ENCODE peak calls at places on chromosomes 16 and 17, in nine cellular contexts. One of them, this sample, is unnamed. For H3K4me1, the result is how much of the 10 kb centered on the place peaks cover.

GRCh38 chr16:77548766-77549165 is 113.9 kb upstream of the ADAMTS18 start:
- DNase-seq in A549: no peak
- DNase-seq in lower lobe of right lung: no peak
- DNase-seq in gastrocnemius medialis: no peak
- DNase-seq in GM12878: no peak
- DNase-seq in fibroblast of lung: no peak
- DNase-seq in heart left ventricle: no peak
- DNase-seq in GM23338: no peak
- DNase-seq in astrocyte: no peak
- DNase-seq in this sample: no peak

GRCh38 chr17:7580631-7581554 is 1.5 kb downstream of the CD68 start:
- DNase-seq in A549: no peak
- DNase-seq in lower lobe of right lung: no peak
- DNase-seq in gastrocnemius medialis: no peak
- DNase-seq in GM12878: no peak
- DNase-seq in fibroblast of lung: no peak
- DNase-seq in heart left ventricle: peak
- DNase-seq in GM23338: peak
- DNase-seq in astrocyte: no peak
- DNase-seq in this sample: no peak

GRCh38 chr16:49332589-49333267 is 40.9 kb upstream of the C16orf78 start:
- DNase-seq in A549: no peak
- DNase-seq in lower lobe of right lung: no peak
- DNase-seq in gastrocnemius medialis: no peak
- DNase-seq in GM12878: no peak
- DNase-seq in fibroblast of lung: no peak
- DNase-seq in heart left ventricle: no peak
- DNase-seq in GM23338: no peak
- DNase-seq in astrocyte: no peak
- DNase-seq in this sample: no peak

GRCh38 chr16:4053663-4054479 is 62.4 kb downstream of the ADCY9 start:
- DNase-seq in A549: peak
- DNase-seq in lower lobe of right lung: peak
- DNase-seq in gastrocnemius medialis: peak
- DNase-seq in GM12878: no peak
- DNase-seq in fibroblast of lung: peak
- DNase-seq in heart left ventricle: no peak
- DNase-seq in GM23338: no peak
- DNase-seq in astrocyte: peak
- DNase-seq in this sample: peak

GRCh38 chr17:59001158-59001814 is 105.4 kb downstream of the TRIM37 start:
- DNase-seq in A549: peak
- DNase-seq in lower lobe of right lung: peak
- DNase-seq in gastrocnemius medialis: peak
- DNase-seq in GM12878: peak
- DNase-seq in fibroblast of lung: peak
- DNase-seq in heart left ventricle: peak
- DNase-seq in GM23338: peak
- DNase-seq in astrocyte: peak
- DNase-seq in this sample: peak

GRCh38 chr16:88298882-88299745 is 83.6 kb upstream of the ZNF469 start:
- DNase-seq in A549: no peak
- DNase-seq in lower lobe of right lung: peak
- DNase-seq in gastrocnemius medialis: no peak
- DNase-seq in GM12878: no peak
- DNase-seq in fibroblast of lung: peak
- DNase-seq in heart left ventricle: no peak
- DNase-seq in GM23338: no peak
- DNase-seq in astrocyte: peak
- DNase-seq in this sample: no peak

GRCh38 chr17:36705651-36706436 is 104.5 kb downstream of the MRM1 start:
- DNase-seq in A549: peak
- DNase-seq in lower lobe of right lung: no peak
- DNase-seq in gastrocnemius medialis: no peak
- DNase-seq in GM12878: no peak
- DNase-seq in fibroblast of lung: peak
- DNase-seq in heart left ventricle: no peak
- DNase-seq in GM23338: peak
- DNase-seq in astrocyte: peak
- DNase-seq in this sample: peak

GRCh38 chr17:48610282-48611211 is at the start of gene HOXB7:
- DNase-seq in A549: peak
- DNase-seq in lower lobe of right lung: peak
- DNase-seq in gastrocnemius medialis: no peak
- DNase-seq in GM12878: no peak
- DNase-seq in fibroblast of lung: no peak
- DNase-seq in heart left ventricle: peak
- DNase-seq in GM23338: peak
- DNase-seq in astrocyte: no peak
- DNase-seq in this sample: peak

GRCh38 chr16:69301861-69302260 is 9.3 kb upstream of the VPS4A start:
- DNase-seq in A549: no peak
- DNase-seq in lower lobe of right lung: no peak
- DNase-seq in gastrocnemius medialis: no peak
- DNase-seq in GM12878: no peak
- DNase-seq in fibroblast of lung: no peak
- DNase-seq in heart left ventricle: no peak
- DNase-seq in GM23338: no peak
- DNase-seq in astrocyte: no peak
- DNase-seq in this sample: no peak

GRCh38 chr17:43753488-43754129 is 5.0 kb downstream of the SOST start:
- DNase-seq in A549: no peak
- DNase-seq in lower lobe of right lung: no peak
- DNase-seq in gastrocnemius medialis: no peak
- DNase-seq in GM12878: peak
- DNase-seq in fibroblast of lung: peak
- DNase-seq in heart left ventricle: no peak
- DNase-seq in GM23338: no peak
- DNase-seq in astrocyte: peak
- DNase-seq in this sample: no peak

GRCh38 chr17:82314012-82314720 is 3.2 kb downstream of the CD7 start:
- DNase-seq in A549: no peak
- DNase-seq in lower lobe of right lung: no peak
- DNase-seq in gastrocnemius medialis: no peak
- DNase-seq in GM12878: no peak
- DNase-seq in fibroblast of lung: no peak
- DNase-seq in heart left ventricle: no peak
- DNase-seq in GM23338: no peak
- DNase-seq in astrocyte: no peak
- DNase-seq in this sample: no peak

GRCh38 chr17:79090503-79091372 is 16.1 kb downstream of the ENGASE start:
- DNase-seq in A549: no peak
- DNase-seq in lower lobe of right lung: no peak
- DNase-seq in gastrocnemius medialis: no peak
- DNase-seq in GM12878: no peak
- DNase-seq in fibroblast of lung: peak
- DNase-seq in heart left ventricle: no peak
- DNase-seq in GM23338: peak
- DNase-seq in astrocyte: peak
- DNase-seq in this sample: peak

GRCh38 chr17:65514082-65514481 is 47.4 kb downstream of the AXIN2 start:
- DNase-seq in A549: no peak
- DNase-seq in lower lobe of right lung: no peak
- DNase-seq in gastrocnemius medialis: no peak
- DNase-seq in GM12878: no peak
- DNase-seq in fibroblast of lung: peak
- DNase-seq in heart left ventricle: no peak
- DNase-seq in GM23338: no peak
- DNase-seq in astrocyte: peak
- DNase-seq in this sample: no peak

GRCh38 chr16:82639666-82640336 is 13.0 kb downstream of the CDH13 start:
- DNase-seq in A549: peak
- DNase-seq in lower lobe of right lung: peak
- DNase-seq in gastrocnemius medialis: peak
- DNase-seq in GM12878: no peak
- DNase-seq in fibroblast of lung: peak
- DNase-seq in heart left ventricle: peak
- DNase-seq in GM23338: peak
- DNase-seq in astrocyte: peak
- DNase-seq in this sample: peak

GRCh38 chr17:49041527-49041926 is 44.3 kb downstream of the IGF2BP1 start:
- DNase-seq in A549: no peak
- DNase-seq in lower lobe of right lung: no peak
- DNase-seq in gastrocnemius medialis: no peak
- DNase-seq in GM12878: no peak
- DNase-seq in fibroblast of lung: no peak
- DNase-seq in heart left ventricle: no peak
- DNase-seq in GM23338: no peak
- DNase-seq in astrocyte: no peak
- DNase-seq in this sample: no peak

GRCh38 chr16:86836503-86837125 is 258.3 kb downstream of the FOXL1 start:
- DNase-seq in A549: no peak
- DNase-seq in lower lobe of right lung: no peak
- DNase-seq in gastrocnemius medialis: no peak
- DNase-seq in GM12878: no peak
- DNase-seq in fibroblast of lung: peak
- DNase-seq in heart left ventricle: no peak
- DNase-seq in GM23338: no peak
- DNase-seq in astrocyte: peak
- DNase-seq in this sample: peak

GRCh38 chr17:17924857-17925250 is 47.3 kb downstream of the TOM1L2 start:
- DNase-seq in A549: no peak
- DNase-seq in lower lobe of right lung: no peak
- DNase-seq in gastrocnemius medialis: no peak
- DNase-seq in GM12878: no peak
- DNase-seq in fibroblast of lung: no peak
- DNase-seq in heart left ventricle: no peak
- DNase-seq in GM23338: no peak
- DNase-seq in astrocyte: no peak
- DNase-seq in this sample: peak
- H3K4me1 ChIP-seq in A549: under half
- H3K4me1 ChIP-seq in lower lobe of right lung: half or more
- H3K4me1 ChIP-seq in gastrocnemius medialis: half or more
- H3K4me1 ChIP-seq in GM12878: under half
- H3K4me1 ChIP-seq in fibroblast of lung: under half
- H3K4me1 ChIP-seq in heart left ventricle: half or more
- H3K4me1 ChIP-seq in GM23338: under half
- H3K4me1 ChIP-seq in astrocyte: half or more
- H3K4me1 ChIP-seq in this sample: under half

DNA sequence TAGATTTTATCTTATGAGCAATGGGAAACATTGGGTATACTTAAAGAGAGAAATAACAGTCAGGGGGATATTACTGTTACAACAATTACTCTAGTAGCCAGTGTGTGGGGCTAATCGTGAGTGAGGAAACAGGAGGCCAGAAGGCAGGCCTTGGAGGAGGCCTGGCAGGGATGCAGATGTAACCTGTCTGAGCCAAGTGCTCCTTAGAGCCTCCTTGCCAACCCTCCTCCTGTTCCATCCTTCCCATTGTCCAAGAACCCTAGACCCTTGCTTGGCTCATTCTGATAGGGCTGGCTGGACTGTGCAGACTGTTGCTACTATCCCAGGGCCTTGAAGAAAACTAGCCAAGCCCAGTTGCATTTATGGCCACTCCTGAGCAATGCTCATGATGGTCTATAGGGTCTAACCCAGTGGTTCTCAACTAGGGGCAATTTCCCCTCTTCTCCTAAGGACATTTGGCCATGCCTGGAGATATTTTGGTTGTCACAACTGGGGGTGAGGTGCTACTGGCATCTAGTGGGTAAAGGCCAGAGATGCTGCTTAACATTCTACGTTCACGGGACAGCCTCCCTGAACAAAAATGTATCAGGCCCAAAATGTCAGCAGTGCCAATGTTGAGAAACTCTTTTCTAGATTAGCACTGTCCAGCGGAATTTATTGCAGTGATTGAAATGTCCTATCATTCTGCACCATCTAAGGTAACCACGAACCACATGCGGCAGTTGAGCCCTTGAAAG is 24.4 kb upstream of the WSCD1 start:
- DNase-seq in A549: no peak
- DNase-seq in lower lobe of right lung: no peak
- DNase-seq in gastrocnemius medialis: no peak
- DNase-seq in GM12878: no peak
- DNase-seq in fibroblast of lung: no peak
- DNase-seq in heart left ventricle: no peak
- DNase-seq in GM23338: peak
- DNase-seq in astrocyte: no peak
- DNase-seq in this sample: no peak
- TF ChIP-seq CTCF in A549: no peak
- TF ChIP-seq CTCF in lower lobe of right lung: no peak
- TF ChIP-seq CTCF in gastrocnemius medialis: no peak
- TF ChIP-seq CTCF in GM12878: no peak
- TF ChIP-seq CTCF in fibroblast of lung: no peak
- TF ChIP-seq CTCF in heart left ventricle: peak
- TF ChIP-seq CTCF in GM23338: peak
- TF ChIP-seq CTCF in astrocyte: no peak
- TF ChIP-seq CTCF in this sample: no peak

GRCh38 chr17:62565817-62566216 is 61.7 kb upstream of the MRC2 start:
- DNase-seq in A549: peak
- DNase-seq in lower lobe of right lung: no peak
- DNase-seq in gastrocnemius medialis: no peak
- DNase-seq in GM12878: no peak
- DNase-seq in fibroblast of lung: peak
- DNase-seq in heart left ventricle: no peak
- DNase-seq in GM23338: no peak
- DNase-seq in astrocyte: peak
- DNase-seq in this sample: no peak

GRCh38 chr17:62566996-62567578 is 60.4 kb upstream of the MRC2 start:
- DNase-seq in A549: no peak
- DNase-seq in lower lobe of right lung: no peak
- DNase-seq in gastrocnemius medialis: no peak
- DNase-seq in GM12878: no peak
- DNase-seq in fibroblast of lung: no peak
- DNase-seq in heart left ventricle: no peak
- DNase-seq in GM23338: no peak
- DNase-seq in astrocyte: no peak
- DNase-seq in this sample: no peak

GRCh38 chr17:62562656-62563055 is 64.8 kb upstream of the MRC2 start:
- DNase-seq in A549: peak
- DNase-seq in lower lobe of right lung: no peak
- DNase-seq in gastrocnemius medialis: no peak
- DNase-seq in GM12878: no peak
- DNase-seq in fibroblast of lung: peak
- DNase-seq in heart left ventricle: no peak
- DNase-seq in GM23338: no peak
- DNase-seq in astrocyte: peak
- DNase-seq in this sample: peak
- H3K4me3 ChIP-seq in A549: no peak
- H3K4me3 ChIP-seq in lower lobe of right lung: no peak
- H3K4me3 ChIP-seq in gastrocnemius medialis: no peak
- H3K4me3 ChIP-seq in GM12878: no peak
- H3K4me3 ChIP-seq in fibroblast of lung: no peak
- H3K4me3 ChIP-seq in heart left ventricle: no peak
- H3K4me3 ChIP-seq in GM23338: no peak
- H3K4me3 ChIP-seq in astrocyte: no peak
- H3K4me3 ChIP-seq in this sample: no peak

DNA sequence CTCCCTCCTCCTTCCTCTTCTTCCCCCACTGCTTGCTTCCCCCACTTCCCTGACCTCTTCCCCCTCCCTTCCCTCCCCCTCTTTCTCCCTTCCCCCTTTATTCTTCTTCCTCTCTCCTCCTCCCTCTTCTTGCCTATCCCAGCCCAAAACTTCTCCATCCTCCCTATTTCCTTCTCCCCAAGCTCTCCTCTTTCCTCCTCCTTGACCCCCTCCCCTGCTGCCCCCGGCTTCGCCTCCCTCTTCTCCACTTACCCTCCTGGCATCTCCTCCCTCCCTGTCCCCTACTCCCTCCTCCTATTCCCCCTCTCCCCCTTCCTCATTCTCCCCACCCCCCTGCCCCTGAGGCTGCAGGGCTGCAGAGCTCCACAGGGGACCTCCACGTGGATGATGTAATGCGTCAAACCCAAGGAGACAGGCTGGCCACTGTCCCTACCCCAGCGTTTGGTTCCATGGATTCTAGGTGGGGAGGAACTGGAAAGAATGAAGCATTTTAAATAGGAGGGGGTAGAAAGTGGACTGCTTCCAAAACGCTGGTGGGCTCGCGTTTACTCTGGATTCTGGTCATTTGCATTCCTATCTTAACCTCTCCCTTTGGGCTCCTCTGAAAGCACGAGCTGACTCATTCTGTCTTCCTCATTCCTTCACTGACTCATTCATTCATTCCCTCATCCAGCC is 687 bp upstream of the COTL1 start:
- DNase-seq in A549: peak
- DNase-seq in lower lobe of right lung: no peak
- DNase-seq in gastrocnemius medialis: no peak
- DNase-seq in GM12878: no peak
- DNase-seq in fibroblast of lung: peak
- DNase-seq in heart left ventricle: peak
- DNase-seq in GM23338: peak
- DNase-seq in astrocyte: peak
- DNase-seq in this sample: no peak
- H3K4me1 ChIP-seq in A549: under half
- H3K4me1 ChIP-seq in lower lobe of right lung: under half
- H3K4me1 ChIP-seq in gastrocnemius medialis: under half
- H3K4me1 ChIP-seq in GM12878: under half
- H3K4me1 ChIP-seq in fibroblast of lung: under half
- H3K4me1 ChIP-seq in heart left ventricle: under half
- H3K4me1 ChIP-seq in GM23338: under half
- H3K4me1 ChIP-seq in astrocyte: under half
- H3K4me1 ChIP-seq in this sample: under half

This sample was measured in adrenal gland.